ENCODE peak calls at places on chromosomes 4 and X, in nine cellular contexts. F is NCI-H1694 treated with DMSO at 0.1 percent for 48 hours; I is left cardiac atrium; J is Karpas-422; S is thoracic aorta; T is left colon; L is naive thymus-derived CD8-positive, alpha-beta T cell; G is activated CD8-positive, alpha-beta T cell treated with anti-CD3 and anti-CD28 coated beads, Interleukin-2, amount 10 ng/mL, durations not matched to agents 7 days and 5 days; P is upper lobe of right lung. R is an unnamed sample.

GRCh38 chr4:3452376-3452775 is 10.6 kb downstream of the HGFAC start:
- DNase-seq in G (no peak), J (no peak), F (no peak), P (no peak), I (no peak), L (no peak), T (no peak), S (no peak), R (no peak)

GRCh38 chr4:78226279-78226678 is 169.2 kb downstream of the FRAS1 start:
- DNase-seq in G (no peak), P (no peak), I (no peak), T (no peak), J (no peak), L (no peak), S (no peak), F (no peak), R (no peak)

GRCh38 chr4:2290974-2291704 is 29.2 kb upstream of the MXD4 start:
- DNase-seq in P (peak), S (no peak), G (peak), J (peak), F (no peak), L (peak), T (no peak), I (no peak), R (peak)

GRCh38 chrX:71911023-71911730 is 532 bp downstream of the NHSL2 start:
- DNase-seq in J (no peak), I (peak), P (no peak), F (peak), G (peak), T (no peak), S (no peak), L (no peak), R (peak)

GRCh38 chrX:65677954-65678469 is 10.6 kb downstream of the MSN start:
- DNase-seq in J (no peak), P (no peak), S (no peak), I (peak), G (no peak), T (no peak), F (no peak), L (no peak), R (no peak)

GRCh38 chr4:135605096-135605495 is 1403.5 kb upstream of the PABPC4L start:
- DNase-seq in J (no peak), G (no peak), F (no peak), P (no peak), T (no peak), S (no peak), L (no peak), I (no peak), R (no peak)

GRCh38 chr4:90120815-90121214 is 6.4 kb upstream of the CCSER1 start:
- DNase-seq in G (no peak), P (no peak), F (no peak), I (no peak), L (no peak), S (no peak), J (no peak), T (no peak), R (no peak)

GRCh38 chrX:101229155-101229554 is 9.6 kb downstream of the DRP2 start:
- DNase-seq in J (no peak), L (no peak), P (no peak), F (no peak), T (no peak), G (no peak), I (no peak), S (no peak), R (no peak)

GRCh38 chr4:133638702-133639101 is 489.6 kb downstream of the PCDH10 start:
- DNase-seq in T (no peak), P (no peak), L (no peak), J (no peak), F (no peak), I (no peak), S (no peak), G (no peak), R (no peak)

GRCh38 chr4:71732066-71732465 is 51.8 kb downstream of the GC start:
- DNase-seq in F (no peak), S (no peak), I (no peak), J (no peak), P (no peak), T (no peak), L (no peak), G (no peak), R (no peak)

GRCh38 chrX:97685753-97686152 is 802.0 kb downstream of the RPA4 start:
- DNase-seq in J (peak), I (no peak), G (peak), S (no peak), F (peak), P (no peak), T (no peak), L (no peak), R (peak)

GRCh38 chrX:53287493-53288138 is 6.2 kb upstream of the IQSEC2 start:
- DNase-seq in P (no peak), S (peak), T (peak), J (no peak), F (peak), G (peak), L (peak), I (peak), R (no peak)

GRCh38 chrX:27619975-27620374 is 29.8 kb downstream of the DCAF8L2 start:
- DNase-seq in I (no peak), S (no peak), G (no peak), T (no peak), J (peak), P (no peak), F (peak), L (no peak), R (peak)

GRCh38 chr4:46329118-46329976 is 60.6 kb downstream of the GABRA2 start:
- DNase-seq in J (peak), P (no peak), T (no peak), G (no peak), L (no peak), I (no peak), F (no peak), S (no peak), R (peak)

GRCh38 chr4:182578402-182578801 is 335.2 kb downstream of the TENM3 start:
- DNase-seq in P (no peak), T (no peak), L (no peak), G (no peak), J (no peak), F (no peak), I (no peak), S (no peak), R (no peak)

GRCh38 chr4:26268246-26268645 is 52.6 kb upstream of the RBPJ start:
- DNase-seq in G (no peak), F (no peak), I (no peak), T (no peak), S (no peak), L (no peak), J (no peak), P (no peak), R (no peak)

GRCh38 chrX:72475338-72475737 is 97.3 kb downstream of the HDAC8 start:
- DNase-seq in I (no peak), F (no peak), T (no peak), L (no peak), P (no peak), G (no peak), S (no peak), J (no peak), R (no peak)

GRCh38 chr4:173008436-173008835 is 160.2 kb upstream of the GALNT7 start:
- DNase-seq in L (no peak), S (no peak), G (no peak), P (no peak), I (no peak), F (no peak), T (no peak), J (no peak), R (no peak)

GRCh38 chr4:52195882-52196281 is 144.8 kb downstream of the SPATA18 start:
- DNase-seq in S (no peak), G (no peak), P (no peak), J (no peak), I (no peak), L (no peak), T (no peak), F (no peak), R (no peak)

GRCh38 chr4:25065451-25065850 is 34.7 kb upstream of the LGI2 start:
- DNase-seq in P (no peak), I (no peak), G (no peak), J (no peak), F (no peak), T (no peak), L (no peak), S (no peak), R (no peak)

GRCh38 chrX:124938715-124939114 is 381.0 kb upstream of the TEX13C start:
- DNase-seq in S (no peak), P (no peak), F (no peak), J (no peak), L (no peak), G (no peak), T (no peak), I (no peak), R (no peak)

GRCh38 chrX:53073115-53073581 is 9.0 kb upstream of the TSPYL2 start:
- DNase-seq in I (no peak), P (no peak), T (no peak), G (no peak), S (no peak), J (no peak), F (peak), L (no peak), R (no peak)

GRCh38 chrX:16578218-16578617 is 71.7 kb upstream of the S100G start:
- DNase-seq in I (no peak), J (no peak), S (no peak), F (no peak), L (no peak), T (no peak), P (no peak), G (no peak), R (no peak)

GRCh38 chr4:70505152-70505748 is 13.1 kb upstream of the AMTN start:
- DNase-seq in T (no peak), G (peak), P (peak), J (peak), L (peak), S (no peak), I (peak), F (peak), R (peak)

GRCh38 chr4:134470544-134470943 is 269.0 kb upstream of the PABPC4L start:
- DNase-seq in F (no peak), L (no peak), I (no peak), P (no peak), J (peak), T (no peak), G (no peak), S (no peak), R (no peak)

R was measured in GM13977.